ENCODE peak calls at places on chromosomes 5 and 9, in four cellular contexts. One of them, this sample, is unnamed.

GRCh38 chr9:18791074-18791473 is 241.9 kb downstream of the SAXO1 start:
- DNase-seq in CD4-positive, CD25-positive, alpha-beta regulatory T cell: no peak
- DNase-seq in small intestine: no peak
- DNase-seq in esophagus squamous epithelium: no peak
- DNase-seq in this sample: no peak

GRCh38 chr9:128340691-128341434 is 536 bp downstream of the SLC27A4 start:
- DNase-seq in CD4-positive, CD25-positive, alpha-beta regulatory T cell: no peak
- DNase-seq in esophagus squamous epithelium: no peak
- DNase-seq in small intestine: no peak
- DNase-seq in this sample: no peak

GRCh38 chr9:93459432-93459847 is 6.1 kb upstream of the FAM120AOS start:
- DNase-seq in esophagus squamous epithelium: no peak
- DNase-seq in CD4-positive, CD25-positive, alpha-beta regulatory T cell: no peak
- DNase-seq in small intestine: no peak
- DNase-seq in this sample: no peak

GRCh38 chr5:83487155-83487554 is 15.6 kb downstream of the VCAN start:
- DNase-seq in small intestine: no peak
- DNase-seq in esophagus squamous epithelium: no peak
- DNase-seq in CD4-positive, CD25-positive, alpha-beta regulatory T cell: no peak
- DNase-seq in this sample: no peak

GRCh38 chr9:96383165-96383939 is at the start of gene SLC35D2:
- DNase-seq in esophagus squamous epithelium: no peak
- DNase-seq in CD4-positive, CD25-positive, alpha-beta regulatory T cell: peak
- DNase-seq in small intestine: peak
- DNase-seq in this sample: peak

GRCh38 chr5:147479949-147480348 is 29.9 kb downstream of the DPYSL3 start:
- DNase-seq in esophagus squamous epithelium: no peak
- DNase-seq in small intestine: no peak
- DNase-seq in CD4-positive, CD25-positive, alpha-beta regulatory T cell: no peak
- DNase-seq in this sample: no peak

GRCh38 chr9:134099123-134099761 is 31.4 kb upstream of the BRD3 start:
- DNase-seq in esophagus squamous epithelium: no peak
- DNase-seq in small intestine: peak
- DNase-seq in CD4-positive, CD25-positive, alpha-beta regulatory T cell: peak
- DNase-seq in this sample: peak

GRCh38 chr9:841371-842209 is at the start of gene DMRT1:
- DNase-seq in esophagus squamous epithelium: no peak
- DNase-seq in CD4-positive, CD25-positive, alpha-beta regulatory T cell: no peak
- DNase-seq in small intestine: no peak
- DNase-seq in this sample: no peak

GRCh38 chr5:17099946-17100345 is 117.5 kb upstream of the BASP1 start:
- DNase-seq in esophagus squamous epithelium: no peak
- DNase-seq in small intestine: no peak
- DNase-seq in CD4-positive, CD25-positive, alpha-beta regulatory T cell: no peak
- DNase-seq in this sample: no peak

GRCh38 chr5:151686673-151687378 is at the start of gene SPARC:
- DNase-seq in esophagus squamous epithelium: peak
- DNase-seq in small intestine: no peak
- DNase-seq in CD4-positive, CD25-positive, alpha-beta regulatory T cell: no peak
- DNase-seq in this sample: peak

GRCh38 chr5:91020065-91020800 is 362.9 kb downstream of the ARRDC3 start:
- DNase-seq in CD4-positive, CD25-positive, alpha-beta regulatory T cell: no peak
- DNase-seq in small intestine: no peak
- DNase-seq in esophagus squamous epithelium: no peak
- DNase-seq in this sample: no peak

GRCh38 chr5:115626444-115626823 is 598 bp upstream of the TMED7 start:
- DNase-seq in CD4-positive, CD25-positive, alpha-beta regulatory T cell: no peak
- DNase-seq in small intestine: no peak
- DNase-seq in esophagus squamous epithelium: no peak
- DNase-seq in this sample: no peak

GRCh38 chr9:89426389-89426961 is 71.4 kb downstream of the SEMA4D start:
- DNase-seq in CD4-positive, CD25-positive, alpha-beta regulatory T cell: no peak
- DNase-seq in esophagus squamous epithelium: no peak
- DNase-seq in small intestine: peak
- DNase-seq in this sample: no peak

GRCh38 chr9:132207839-132208615 is 46.2 kb downstream of the NTNG2 start:
- DNase-seq in small intestine: no peak
- DNase-seq in CD4-positive, CD25-positive, alpha-beta regulatory T cell: no peak
- DNase-seq in esophagus squamous epithelium: no peak
- DNase-seq in this sample: no peak

GRCh38 chr9:82406714-82407113 is 418.1 kb downstream of the SPATA31D1 start:
- DNase-seq in small intestine: no peak
- DNase-seq in esophagus squamous epithelium: no peak
- DNase-seq in CD4-positive, CD25-positive, alpha-beta regulatory T cell: no peak
- DNase-seq in this sample: no peak

GRCh38 chr9:69179037-69179436 is 5.0 kb downstream of the TJP2 start:
- DNase-seq in esophagus squamous epithelium: no peak
- DNase-seq in CD4-positive, CD25-positive, alpha-beta regulatory T cell: no peak
- DNase-seq in small intestine: no peak
- DNase-seq in this sample: no peak

GRCh38 chr9:88532320-88532719 is 2.7 kb upstream of the NXNL2 start:
- DNase-seq in small intestine: no peak
- DNase-seq in esophagus squamous epithelium: no peak
- DNase-seq in CD4-positive, CD25-positive, alpha-beta regulatory T cell: no peak
- DNase-seq in this sample: peak

GRCh38 chr9:14372437-14373318 is 58.7 kb upstream of the NFIB start:
- DNase-seq in esophagus squamous epithelium: no peak
- DNase-seq in small intestine: no peak
- DNase-seq in CD4-positive, CD25-positive, alpha-beta regulatory T cell: no peak
- DNase-seq in this sample: no peak

GRCh38 chr9:15856591-15856990 is 303.7 kb downstream of the CCDC171 start:
- DNase-seq in esophagus squamous epithelium: no peak
- DNase-seq in small intestine: no peak
- DNase-seq in CD4-positive, CD25-positive, alpha-beta regulatory T cell: no peak
- DNase-seq in this sample: no peak

GRCh38 chr9:4665357-4665756 is 923 bp downstream of the SPATA6L start:
- DNase-seq in CD4-positive, CD25-positive, alpha-beta regulatory T cell: no peak
- DNase-seq in small intestine: peak
- DNase-seq in esophagus squamous epithelium: no peak
- DNase-seq in this sample: no peak
- H3K4me3 ChIP-seq in CD4-positive, CD25-positive, alpha-beta regulatory T cell: peak
- H3K4me3 ChIP-seq in small intestine: peak
- H3K4me3 ChIP-seq in esophagus squamous epithelium: peak
- H3K4me3 ChIP-seq in this sample: no peak

DNA sequence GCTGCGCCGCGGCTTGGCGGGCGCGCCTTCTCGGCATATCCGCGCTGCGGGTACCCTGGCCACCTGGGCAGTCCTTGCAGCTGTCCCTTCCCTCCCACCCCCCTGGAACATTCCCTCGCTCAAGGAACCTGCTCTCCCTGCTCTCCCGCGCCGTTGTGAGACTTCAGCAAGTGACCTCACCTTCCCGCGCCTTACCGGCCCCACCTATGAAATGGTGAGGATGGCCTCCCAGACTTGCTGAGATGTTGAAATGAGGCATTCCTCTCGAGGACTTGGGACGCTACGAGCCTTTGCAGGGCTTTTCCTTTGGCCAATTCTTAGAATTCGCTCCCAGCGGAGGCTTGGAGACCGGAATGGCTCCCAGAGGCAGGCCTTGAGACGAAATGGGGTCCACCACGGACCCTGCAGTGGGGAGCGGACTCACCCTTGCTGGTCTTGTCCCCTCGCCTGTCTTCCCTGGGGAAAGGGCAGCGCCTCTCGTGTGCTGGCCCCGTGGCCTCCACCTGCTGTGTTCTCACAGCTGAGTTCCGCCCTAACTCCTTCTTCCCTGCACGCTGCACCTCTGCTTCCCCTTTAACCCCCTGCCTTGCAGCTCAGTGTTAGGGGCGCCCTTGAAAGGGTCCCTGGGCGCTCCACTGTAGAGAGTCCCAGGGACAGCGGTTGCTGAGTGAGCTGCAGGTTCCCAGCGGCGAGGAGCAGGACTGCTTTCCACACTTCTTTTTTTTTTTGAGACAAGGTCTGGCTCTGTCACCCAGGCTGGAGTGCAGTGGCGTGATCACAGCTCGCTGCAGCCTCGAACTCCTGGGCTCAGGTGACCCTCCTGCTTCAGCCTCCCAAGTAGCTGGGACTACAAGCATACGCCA is 907 bp downstream of the HMCN2 start:
- DNase-seq in CD4-positive, CD25-positive, alpha-beta regulatory T cell: no peak
- DNase-seq in small intestine: no peak
- DNase-seq in esophagus squamous epithelium: no peak
- DNase-seq in this sample: no peak
- H3K4me3 ChIP-seq in CD4-positive, CD25-positive, alpha-beta regulatory T cell: no peak
- H3K4me3 ChIP-seq in small intestine: no peak
- H3K4me3 ChIP-seq in esophagus squamous epithelium: peak
- H3K4me3 ChIP-seq in this sample: no peak

GRCh38 chr9:37340961-37341360 is 81.5 kb upstream of the GRHPR start:
- DNase-seq in esophagus squamous epithelium: no peak
- DNase-seq in CD4-positive, CD25-positive, alpha-beta regulatory T cell: no peak
- DNase-seq in small intestine: no peak
- DNase-seq in this sample: no peak

GRCh38 chr9:37337301-37337905 is 85.1 kb upstream of the GRHPR start:
- DNase-seq in esophagus squamous epithelium: no peak
- DNase-seq in small intestine: peak
- DNase-seq in CD4-positive, CD25-positive, alpha-beta regulatory T cell: no peak
- DNase-seq in this sample: no peak

GRCh38 chr9:37338218-37338617 is 84.3 kb upstream of the GRHPR start:
- DNase-seq in small intestine: no peak
- DNase-seq in esophagus squamous epithelium: no peak
- DNase-seq in CD4-positive, CD25-positive, alpha-beta regulatory T cell: no peak
- DNase-seq in this sample: no peak

GRCh38 chr9:37341704-37342103 is 80.8 kb upstream of the GRHPR start:
- DNase-seq in CD4-positive, CD25-positive, alpha-beta regulatory T cell: no peak
- DNase-seq in small intestine: no peak
- DNase-seq in esophagus squamous epithelium: no peak
- DNase-seq in this sample: no peak

DNA sequence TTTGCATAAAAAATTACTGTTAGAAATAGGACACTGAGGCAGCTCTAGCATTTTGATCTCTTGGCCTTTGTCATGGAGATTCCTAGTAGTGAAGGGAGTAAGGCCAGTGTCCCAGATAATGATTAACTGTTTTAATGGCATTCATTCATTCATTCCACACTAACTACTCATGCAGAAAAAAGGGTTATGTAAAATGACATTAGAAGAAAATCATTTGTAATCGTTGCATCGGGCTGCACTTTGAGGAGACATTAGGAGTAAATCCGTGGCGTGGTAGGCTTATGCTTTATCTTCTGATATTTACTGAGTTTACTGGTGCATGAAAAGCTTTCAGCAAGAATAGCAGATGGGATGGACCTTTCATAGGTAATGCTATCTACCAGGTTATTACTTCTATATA is 82.6 kb upstream of the GRHPR start:
- DNase-seq in CD4-positive, CD25-positive, alpha-beta regulatory T cell: no peak
- DNase-seq in esophagus squamous epithelium: no peak
- DNase-seq in small intestine: peak
- DNase-seq in this sample: no peak
- H3K4me3 ChIP-seq in CD4-positive, CD25-positive, alpha-beta regulatory T cell: no peak
- H3K4me3 ChIP-seq in esophagus squamous epithelium: no peak
- H3K4me3 ChIP-seq in small intestine: no peak
- H3K4me3 ChIP-seq in this sample: no peak

GRCh38 chr5:61328791-61329617 is 3.1 kb upstream of the ZSWIM6 start:
- DNase-seq in small intestine: no peak
- DNase-seq in CD4-positive, CD25-positive, alpha-beta regulatory T cell: no peak
- DNase-seq in esophagus squamous epithelium: no peak
- DNase-seq in this sample: no peak

GRCh38 chr5:61330879-61331406 is 1.1 kb upstream of the ZSWIM6 start:
- DNase-seq in esophagus squamous epithelium: peak
- DNase-seq in CD4-positive, CD25-positive, alpha-beta regulatory T cell: peak
- DNase-seq in small intestine: peak
- DNase-seq in this sample: peak

GRCh38 chr5:61330341-61330878 is 1.6 kb upstream of the ZSWIM6 start:
- DNase-seq in esophagus squamous epithelium: no peak
- DNase-seq in CD4-positive, CD25-positive, alpha-beta regulatory T cell: no peak
- DNase-seq in small intestine: peak
- DNase-seq in this sample: peak

GRCh38 chr5:61327761-61328753 is 4.0 kb upstream of the ZSWIM6 start:
- DNase-seq in small intestine: peak
- DNase-seq in CD4-positive, CD25-positive, alpha-beta regulatory T cell: no peak
- DNase-seq in esophagus squamous epithelium: no peak
- DNase-seq in this sample: no peak

GRCh38 chr5:61329729-61330128 is 2.3 kb upstream of the ZSWIM6 start:
- DNase-seq in esophagus squamous epithelium: no peak
- DNase-seq in small intestine: no peak
- DNase-seq in CD4-positive, CD25-positive, alpha-beta regulatory T cell: no peak
- DNase-seq in this sample: no peak
- H3K4me3 ChIP-seq in esophagus squamous epithelium: peak
- H3K4me3 ChIP-seq in small intestine: no peak
- H3K4me3 ChIP-seq in CD4-positive, CD25-positive, alpha-beta regulatory T cell: peak
- H3K4me3 ChIP-seq in this sample: no peak

This sample was measured in lung.